ENCODE peak calls at places on chromosome 12, in ten cellular contexts. A is spleen, H is GM12892, T is GM12891, X is vagina, E is GM23338, B is sigmoid colon, D is endothelial cell of umbilical vein, C is prostate gland, N is transverse colon. G is an unnamed sample.

GRCh38 chr12:8018666-8019581 is 13.6 kb upstream of the FOXJ2 start:
- DNase-seq in A (no peak), H (peak), T (no peak), X (no peak), E (peak), B (no peak), D (no peak), C (no peak), N (no peak), G (no peak)

GRCh38 chr12:77893918-77894317 is 63.2 kb downstream of the NAV3 start:
- DNase-seq in A (no peak), H (no peak), T (no peak), X (no peak), E (peak), B (no peak), D (peak), C (no peak), N (peak), G (no peak)

GRCh38 chr12:49827351-49828099 is 688 bp downstream of the NCKAP5L start:
- DNase-seq in A (peak), H (peak), T (peak), X (no peak), E (peak), B (peak), D (peak), C (peak), N (peak), G (no peak)

GRCh38 chr12:31599053-31599452 is 8.1 kb upstream of the DENND5B start:
- DNase-seq in A (no peak), H (no peak), T (no peak), X (no peak), E (no peak), B (no peak), D (no peak), C (no peak), N (no peak), G (no peak)

GRCh38 chr12:3496964-3497363 is 6.0 kb downstream of the PRMT8 start:
- DNase-seq in A (no peak), H (no peak), T (no peak), X (no peak), E (peak), B (no peak), D (no peak), C (no peak), N (no peak), G (no peak)

GRCh38 chr12:5944688-5945070 is 380 bp downstream of the ANO2 start:
- DNase-seq in A (no peak), H (no peak), T (no peak), X (no peak), E (peak), B (no peak), D (no peak), C (no peak), N (no peak), G (no peak)

GRCh38 chr12:6607751-6608591 is 792 bp upstream of the CHD4 start:
- DNase-seq in A (no peak), H (peak), T (no peak), X (peak), E (peak), B (peak), D (peak), C (no peak), N (peak), G (no peak)

GRCh38 chr12:25323774-25324086 is 73.0 kb upstream of the KRAS start:
- DNase-seq in A (no peak), H (no peak), T (no peak), X (no peak), E (no peak), B (no peak), D (no peak), C (no peak), N (no peak), G (no peak)

GRCh38 chr12:30098677-30099076 is 314.9 kb upstream of the TMTC1 start:
- DNase-seq in A (no peak), H (no peak), T (no peak), X (no peak), E (peak), B (no peak), D (no peak), C (no peak), N (no peak), G (no peak)

GRCh38 chr12:321606-322326 is 59.1 kb upstream of the SLC6A13 start:
- DNase-seq in A (no peak), H (no peak), T (no peak), X (no peak), E (no peak), B (no peak), D (peak), C (peak), N (no peak), G (no peak)

GRCh38 chr12:1777798-1778197 is 42.6 kb upstream of the LRTM2 start:
- DNase-seq in A (no peak), H (no peak), T (no peak), X (no peak), E (no peak), B (no peak), D (no peak), C (no peak), N (no peak), G (no peak)

GRCh38 chr12:109927622-109928021 is 27.5 kb downstream of the TCHP start:
- DNase-seq in A (no peak), H (no peak), T (peak), X (no peak), E (peak), B (no peak), D (peak), C (no peak), N (peak), G (no peak)

DNA sequence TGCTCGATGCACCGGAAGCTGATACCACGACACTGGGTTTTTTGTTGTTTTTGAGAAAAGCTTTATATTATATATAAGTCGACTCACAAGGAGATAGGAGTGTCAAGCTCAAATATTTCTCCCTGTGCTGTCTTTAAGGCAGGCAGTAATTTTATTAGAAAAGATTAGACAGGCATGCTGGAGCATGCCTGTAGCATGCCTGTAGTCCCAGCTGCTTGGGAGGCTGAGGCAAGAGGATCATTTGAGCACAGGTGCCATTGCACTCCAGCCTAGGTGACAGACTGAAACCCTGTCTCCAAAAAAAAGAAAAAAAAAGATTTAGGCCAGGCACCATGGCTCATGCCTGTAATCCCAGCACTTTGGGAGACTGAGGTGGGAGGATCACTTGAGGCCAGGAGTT is 51.8 kb downstream of the GNS start:
- DNase-seq in A (no peak), H (no peak), T (no peak), X (no peak), E (no peak), B (no peak), D (no peak), C (no peak), N (no peak), G (no peak)
- TF ChIP-seq POLR2AphosphoS5 in A (no peak), H (no peak), T (no peak), X (no peak), E (no peak), B (no peak), D (no peak), C (no peak), N (no peak), G (no peak)

DNA sequence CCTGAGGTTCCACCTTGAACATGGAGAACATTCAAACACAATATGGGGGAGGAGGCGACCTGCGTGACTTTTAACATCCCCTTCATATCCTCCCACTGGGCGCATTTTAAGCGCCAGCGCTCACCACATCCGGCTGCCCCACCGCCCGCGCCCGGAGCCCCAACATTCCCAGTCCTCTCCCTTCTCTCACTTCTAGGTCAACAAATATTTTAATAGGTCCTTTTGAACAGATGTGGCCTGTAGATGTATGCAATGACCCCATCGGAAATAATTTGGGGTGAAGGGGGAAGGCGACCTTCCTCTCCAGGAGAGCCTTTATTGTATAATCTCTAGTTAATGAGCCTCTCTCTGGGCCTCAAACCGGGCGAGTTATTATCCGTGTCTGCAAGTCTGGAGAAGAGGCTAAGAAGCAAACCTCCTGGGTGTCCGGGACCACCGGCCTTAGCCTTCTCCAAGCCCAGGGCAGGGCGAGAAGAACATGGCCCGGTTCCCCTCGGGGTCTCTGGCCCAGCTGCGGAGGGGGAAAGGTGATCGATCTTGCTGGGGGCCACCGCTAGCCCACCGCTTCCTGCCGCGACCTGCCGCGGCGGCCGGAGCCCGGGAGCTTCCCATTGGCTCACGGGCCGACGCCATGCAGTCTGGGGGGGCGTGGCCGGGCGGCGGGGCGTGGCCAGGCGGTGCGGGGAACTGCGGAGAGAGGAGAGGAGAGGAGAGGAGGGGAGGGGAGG is 83.2 kb upstream of the HMGA2 start:
- DNase-seq in A (peak), H (peak), T (peak), X (no peak), E (peak), B (peak), D (peak), C (peak), N (peak), G (no peak)
- TF ChIP-seq POLR2AphosphoS5 in A (no peak), H (no peak), T (no peak), X (no peak), E (peak), B (no peak), D (no peak), C (no peak), N (no peak), G (peak)

GRCh38 chr12:48199784-48200198 is 3.3 kb downstream of the OR10AD1 start:
- DNase-seq in A (no peak), H (no peak), T (no peak), X (no peak), E (peak), B (no peak), D (no peak), C (peak), N (no peak), G (no peak)
- TF ChIP-seq POLR2AphosphoS5 in A (no peak), H (no peak), T (no peak), X (no peak), E (no peak), B (peak), D (no peak), C (peak), N (no peak), G (no peak)

GRCh38 chr12:132761032-132761910 is at the start of gene ANKLE2:
- DNase-seq in A (peak), H (peak), T (peak), X (no peak), E (peak), B (peak), D (peak), C (no peak), N (peak), G (no peak)
- TF ChIP-seq POLR2AphosphoS5 in A (peak), H (no peak), T (no peak), X (no peak), E (no peak), B (no peak), D (no peak), C (no peak), N (no peak), G (no peak)

GRCh38 chr12:45310627-45310968 is 94.7 kb downstream of the ANO6 start:
- DNase-seq in A (no peak), H (no peak), T (no peak), X (no peak), E (no peak), B (no peak), D (no peak), C (no peak), N (no peak), G (no peak)

GRCh38 chr12:45315462-45315861 is 99.6 kb downstream of the ANO6 start:
- DNase-seq in A (no peak), H (no peak), T (no peak), X (no peak), E (no peak), B (no peak), D (no peak), C (no peak), N (no peak), G (no peak)

GRCh38 chr12:45314770-45315169 is 98.9 kb downstream of the ANO6 start:
- DNase-seq in A (no peak), H (no peak), T (no peak), X (no peak), E (no peak), B (no peak), D (no peak), C (no peak), N (no peak), G (no peak)

GRCh38 chr12:45309826-45310626 is 94.1 kb downstream of the ANO6 start:
- DNase-seq in A (no peak), H (no peak), T (no peak), X (no peak), E (no peak), B (no peak), D (no peak), C (no peak), N (no peak), G (no peak)

GRCh38 chr12:45312012-45312411 is 96.1 kb downstream of the ANO6 start:
- DNase-seq in A (no peak), H (no peak), T (no peak), X (no peak), E (no peak), B (no peak), D (no peak), C (no peak), N (no peak), G (no peak)
- TF ChIP-seq POLR2AphosphoS5 in A (no peak), H (no peak), T (no peak), X (no peak), E (no peak), B (no peak), D (no peak), C (no peak), N (no peak), G (no peak)

GRCh38 chr12:54405573-54405972 is 13.5 kb downstream of the ITGA5 start:
- DNase-seq in A (peak), H (no peak), T (no peak), X (no peak), E (no peak), B (no peak), D (no peak), C (no peak), N (no peak), G (no peak)

GRCh38 chr12:54404061-54405004 is 14.7 kb downstream of the ITGA5 start:
- DNase-seq in A (no peak), H (no peak), T (no peak), X (no peak), E (peak), B (peak), D (peak), C (no peak), N (peak), G (peak)

GRCh38 chr12:54409267-54409666 is 9.8 kb downstream of the ITGA5 start:
- DNase-seq in A (no peak), H (no peak), T (no peak), X (no peak), E (no peak), B (peak), D (no peak), C (no peak), N (no peak), G (no peak)

GRCh38 chr12:54405106-54405505 is 14.0 kb downstream of the ITGA5 start:
- DNase-seq in A (no peak), H (no peak), T (no peak), X (no peak), E (no peak), B (no peak), D (no peak), C (no peak), N (no peak), G (no peak)

GRCh38 chr12:54407183-54407905 is 11.7 kb downstream of the ITGA5 start:
- DNase-seq in A (peak), H (no peak), T (no peak), X (no peak), E (no peak), B (no peak), D (no peak), C (no peak), N (no peak), G (no peak)
- TF ChIP-seq POLR2AphosphoS5 in A (no peak), H (no peak), T (no peak), X (no peak), E (no peak), B (peak), D (peak), C (no peak), N (no peak), G (no peak)

GRCh38 chr12:47025349-47025748 is 54.1 kb upstream of the PCED1B start:
- DNase-seq in A (no peak), H (no peak), T (no peak), X (no peak), E (no peak), B (no peak), D (no peak), C (no peak), N (no peak), G (no peak)
- TF ChIP-seq POLR2AphosphoS5 in A (no peak), H (no peak), T (no peak), X (no peak), E (no peak), B (no peak), D (no peak), C (no peak), N (no peak), G (no peak)

GRCh38 chr12:68348419-68348818 is 16.3 kb upstream of the MDM1 start:
- DNase-seq in A (no peak), H (no peak), T (no peak), X (no peak), E (no peak), B (no peak), D (no peak), C (no peak), N (no peak), G (no peak)

GRCh38 chr12:68350753-68351152 is 18.6 kb upstream of the MDM1 start:
- DNase-seq in A (no peak), H (no peak), T (no peak), X (no peak), E (no peak), B (no peak), D (no peak), C (no peak), N (no peak), G (no peak)

GRCh38 chr12:68349921-68350606 is 17.9 kb upstream of the MDM1 start:
- DNase-seq in A (no peak), H (no peak), T (no peak), X (no peak), E (no peak), B (no peak), D (no peak), C (no peak), N (no peak), G (no peak)

GRCh38 chr12:68352067-68352466 is 19.9 kb upstream of the MDM1 start:
- DNase-seq in A (no peak), H (no peak), T (no peak), X (no peak), E (no peak), B (no peak), D (peak), C (no peak), N (no peak), G (no peak)

GRCh38 chr12:68349083-68349700 is 17.0 kb upstream of the MDM1 start:
- DNase-seq in A (no peak), H (no peak), T (no peak), X (no peak), E (no peak), B (no peak), D (no peak), C (no peak), N (no peak), G (no peak)
- TF ChIP-seq POLR2AphosphoS5 in A (no peak), H (no peak), T (no peak), X (no peak), E (no peak), B (no peak), D (no peak), C (no peak), N (no peak), G (no peak)

G was measured in SK-N-MC.